ENCODE peak calls at places on chromosomes 7 and 10, in six cellular contexts. O, V, J, B, S and U are unnamed samples.

GRCh38 chr7:29229056-29229455 is 34.5 kb downstream of the CHN2 start:
- DNase-seq in V (no peak), J (no peak), B (no peak), S (no peak), O (no peak), U (no peak)

GRCh38 chr10:5147255-5147980 is 37.5 kb downstream of the AKR1C8 start:
- DNase-seq in S (no peak), J (no peak), B (no peak), V (no peak), O (peak), U (no peak)

GRCh38 chr7:157849341-157849596 is 512.5 kb downstream of the DNAJB6 start:
- DNase-seq in V (no peak), B (no peak), S (no peak), O (no peak), J (no peak), U (no peak)

GRCh38 chr7:116710764-116711452 is 38.9 kb downstream of the MET start:
- DNase-seq in B (no peak), V (no peak), J (no peak), O (peak), S (no peak), U (no peak)

GRCh38 chr10:71390435-71390820 is 6.3 kb upstream of the CDH23 start:
- DNase-seq in O (no peak), J (no peak), V (no peak), B (no peak), S (no peak), U (no peak)

GRCh38 chr10:30433286-30433778 is 652 bp upstream of the MAP3K8 start:
- DNase-seq in S (peak), B (peak), J (peak), V (peak), O (peak), U (no peak)

GRCh38 chr7:79673969-79674368 is 220.5 kb upstream of the MAGI2 start:
- DNase-seq in O (no peak), B (no peak), J (no peak), V (no peak), S (no peak), U (no peak)

GRCh38 chr10:22652988-22653431 is 61.4 kb downstream of the PIP4K2A start:
- DNase-seq in V (no peak), O (no peak), S (no peak), J (no peak), B (no peak), U (no peak)

GRCh38 chr7:155789001-155789725 is 23.1 kb downstream of the SHH start:
- DNase-seq in O (no peak), B (no peak), S (no peak), V (no peak), J (no peak), U (no peak)

GRCh38 chr7:102310414-102310815 is 23.7 kb downstream of the SH2B2 start:
- DNase-seq in J (no peak), V (no peak), S (no peak), B (no peak), O (no peak), U (no peak)

GRCh38 chr7:139758388-139758787 is 19.4 kb downstream of the HIPK2 start:
- DNase-seq in V (no peak), B (no peak), S (no peak), J (no peak), O (no peak), U (no peak)

DNA sequence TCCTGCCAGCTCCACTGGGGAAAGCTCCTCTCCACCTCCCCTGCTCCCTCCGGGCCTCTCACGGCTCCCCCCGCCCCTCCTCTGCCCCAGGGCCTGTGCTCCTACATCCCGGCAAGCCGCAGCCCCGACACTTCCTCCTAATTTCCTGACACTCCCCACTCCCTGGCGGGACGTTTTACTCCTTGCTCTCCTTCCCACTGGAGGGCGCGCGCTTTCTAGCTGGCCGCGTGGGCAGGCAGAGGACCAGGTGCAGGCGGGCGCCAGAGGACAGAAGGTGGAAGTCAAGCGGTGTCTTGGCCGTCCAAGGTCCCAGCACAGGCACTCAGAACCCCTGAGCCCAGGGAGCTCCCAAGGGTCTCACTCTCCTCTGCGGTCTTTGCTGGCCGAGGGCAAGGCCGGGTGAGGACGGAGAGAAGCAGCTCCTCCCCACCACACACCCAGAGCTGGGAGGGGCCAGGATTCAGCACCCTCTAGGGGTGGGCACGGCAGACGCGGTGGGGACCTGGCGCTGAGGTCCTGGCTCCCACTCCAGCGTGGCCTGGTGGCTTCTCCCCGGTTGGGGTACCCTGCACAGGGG is 19.1 kb downstream of the ADAM8 start:
- DNase-seq in S (peak), J (peak), V (peak), O (peak), B (no peak), U (peak)
- H3K4me3 ChIP-seq in S (no peak), J (no peak), V (no peak), O (peak), B (no peak), U (peak)

GRCh38 chr10:117174439-117175214 is 22.7 kb upstream of the KCNK18 start:
- DNase-seq in V (peak), B (no peak), S (peak), J (peak), O (peak), U (peak)
- TF ChIP-seq CTCF in V (peak), B (peak), S (peak), J (peak), O (peak), U (peak)

DNA sequence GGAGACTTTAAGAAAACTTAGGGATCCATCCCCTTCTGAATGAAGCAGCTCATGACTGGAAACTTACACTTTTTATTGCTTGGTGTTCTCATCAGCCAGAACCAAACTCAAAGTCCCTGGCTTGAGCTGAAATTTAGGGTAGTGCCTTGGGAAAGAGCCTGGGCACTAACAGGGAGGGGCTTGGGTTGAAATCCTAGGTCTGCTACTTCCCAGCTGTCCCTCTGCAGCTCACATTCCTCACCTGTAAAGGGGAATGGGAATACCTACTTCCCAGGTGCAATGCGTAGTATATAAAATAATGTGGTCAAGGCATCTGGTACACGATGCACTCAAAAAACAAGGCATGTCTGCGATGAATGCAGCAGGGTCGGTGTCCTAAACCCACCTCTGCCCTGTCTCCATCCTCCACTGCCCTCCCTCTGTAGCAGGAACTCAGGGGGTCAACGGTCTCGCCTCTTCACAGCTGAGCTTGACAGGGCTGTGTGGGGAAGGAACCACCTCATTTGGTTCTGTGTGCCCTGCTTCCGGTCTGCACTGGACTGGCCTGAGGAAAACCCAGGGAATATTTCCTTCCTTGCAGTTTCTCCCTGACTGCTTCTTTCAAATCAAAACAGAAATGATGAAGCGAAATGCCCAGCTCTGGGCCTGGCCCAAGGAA is 80.0 kb downstream of the COBL start:
- DNase-seq in O (no peak), B (no peak), J (no peak), S (no peak), V (no peak), U (no peak)
- H3K4me3 ChIP-seq in O (no peak), B (no peak), J (no peak), S (no peak), V (no peak), U (no peak)

GRCh38 chr7:135558337-135558767 is 635 bp downstream of the NUP205 start:
- DNase-seq in S (peak), V (peak), O (peak), B (no peak), J (peak), U (peak)
- TF ChIP-seq CTCF in S (peak), V (peak), O (peak), B (peak), J (peak), U (peak)

GRCh38 chr10:52256832-52257691 is 57.0 kb upstream of the DKK1 start:
- DNase-seq in S (no peak), J (no peak), O (peak), V (no peak), B (no peak), U (no peak)

GRCh38 chr10:52257692-52258075 is 56.4 kb upstream of the DKK1 start:
- DNase-seq in O (no peak), V (no peak), J (no peak), B (no peak), S (no peak), U (no peak)

GRCh38 chr10:52261362-52261761 is 52.7 kb upstream of the DKK1 start:
- DNase-seq in V (no peak), J (no peak), O (no peak), B (no peak), S (no peak), U (no peak)

GRCh38 chr10:52258791-52259427 is 55.2 kb upstream of the DKK1 start:
- DNase-seq in J (peak), S (peak), O (no peak), B (no peak), V (no peak), U (no peak)

GRCh38 chr10:52259428-52259812 is 54.7 kb upstream of the DKK1 start:
- DNase-seq in J (no peak), S (no peak), B (no peak), V (no peak), O (no peak), U (no peak)
- H3K4me3 ChIP-seq in J (no peak), S (no peak), B (no peak), V (no peak), O (no peak), U (no peak)